ENCODE peak calls at places on chromosomes 4 and X, in four cellular contexts. C, L, Q and H are unnamed samples.

GRCh38 chr4:73853246-73853704 is at the start of gene PF4V1:
- DNase-seq in Q (no peak), C (no peak), L (no peak), H (no peak)

GRCh38 chrX:50770702-50771101 is 43.3 kb downstream of the SHROOM4 start:
- DNase-seq in L (peak; percentile 64), Q (no peak), C (no peak), H (peak; percentile 2)

GRCh38 chr4:185872747-185873380 is 60.9 kb upstream of the SORBS2 start:
- DNase-seq in L (no peak), Q (no peak), C (no peak), H (no peak)

GRCh38 chrX:155718964-155719586 is 106.3 kb upstream of the TMLHE start:
- DNase-seq in Q (no peak), C (no peak), L (no peak), H (no peak)

GRCh38 chr4:152697284-152698011 is 17.7 kb upstream of the TMEM154 start:
- DNase-seq in C (no peak), L (no peak), Q (no peak), H (no peak)

GRCh38 chr4:89838005-89838404 is 1.0 kb upstream of the SNCA start:
- DNase-seq in Q (no peak), L (no peak), C (no peak), H (no peak)

GRCh38 chrX:40831750-40832149 is 96.4 kb upstream of the MED14 start:
- DNase-seq in C (no peak), L (no peak), Q (no peak), H (no peak)

GRCh38 chr4:99028187-99028586 is 32.7 kb downstream of the METAP1 start:
- DNase-seq in Q (no peak), C (no peak), L (peak; percentile 19), H (no peak)

GRCh38 chrX:114962209-114962608 is 55.2 kb downstream of the IL13RA2 start:
- DNase-seq in L (no peak), Q (no peak), C (no peak), H (no peak)
- TF ChIP-seq HDAC2 in L (no peak), Q (no peak), C (no peak), H (no peak)

GRCh38 chr4:122827258-122827887 is 742 bp downstream of the FGF2 start:
- DNase-seq in C (peak; percentile 65), Q (peak; percentile 8), L (no peak), H (peak; percentile 47)

GRCh38 chr4:122827899-122828601 is 1.4 kb downstream of the FGF2 start:
- DNase-seq in L (peak; percentile 11), C (peak; percentile 47), Q (peak; percentile 80), H (peak; percentile 55)

GRCh38 chr4:122831515-122832196 is 5.0 kb downstream of the FGF2 start:
- DNase-seq in L (no peak), Q (no peak), C (no peak), H (no peak)

GRCh38 chr4:122832732-122833131 is 6.1 kb downstream of the FGF2 start:
- DNase-seq in C (no peak), L (no peak), Q (no peak), H (no peak)

GRCh38 chr4:122830392-122831095 is 3.9 kb downstream of the FGF2 start:
- DNase-seq in L (no peak), C (no peak), Q (no peak), H (no peak)
- TF ChIP-seq POLR2AphosphoS2 in L (no peak), C (no peak), Q (no peak), H (no peak)

GRCh38 chr4:78545275-78546246 is 6.0 kb upstream of the ANXA3 start:
- DNase-seq in Q (no peak), C (no peak), L (no peak), H (no peak)
- TF ChIP-seq HDAC2 in Q (no peak), C (no peak), L (no peak), H (no peak)

GRCh38 chr4:91222019-91222418 is 1081.7 kb upstream of the GRID2 start:
- DNase-seq in L (no peak), Q (no peak), C (no peak), H (no peak)
- TF ChIP-seq POLR2AphosphoS2 in L (no peak), Q (no peak), C (no peak), H (no peak)

GRCh38 chrX:65697915-65698796 is 30.7 kb downstream of the MSN start:
- DNase-seq in C (peak; percentile 41), Q (peak; percentile 83), L (no peak), H (no peak)
- TF ChIP-seq HDAC2 in C (no peak), Q (no peak), L (no peak), H (no peak)

DNA sequence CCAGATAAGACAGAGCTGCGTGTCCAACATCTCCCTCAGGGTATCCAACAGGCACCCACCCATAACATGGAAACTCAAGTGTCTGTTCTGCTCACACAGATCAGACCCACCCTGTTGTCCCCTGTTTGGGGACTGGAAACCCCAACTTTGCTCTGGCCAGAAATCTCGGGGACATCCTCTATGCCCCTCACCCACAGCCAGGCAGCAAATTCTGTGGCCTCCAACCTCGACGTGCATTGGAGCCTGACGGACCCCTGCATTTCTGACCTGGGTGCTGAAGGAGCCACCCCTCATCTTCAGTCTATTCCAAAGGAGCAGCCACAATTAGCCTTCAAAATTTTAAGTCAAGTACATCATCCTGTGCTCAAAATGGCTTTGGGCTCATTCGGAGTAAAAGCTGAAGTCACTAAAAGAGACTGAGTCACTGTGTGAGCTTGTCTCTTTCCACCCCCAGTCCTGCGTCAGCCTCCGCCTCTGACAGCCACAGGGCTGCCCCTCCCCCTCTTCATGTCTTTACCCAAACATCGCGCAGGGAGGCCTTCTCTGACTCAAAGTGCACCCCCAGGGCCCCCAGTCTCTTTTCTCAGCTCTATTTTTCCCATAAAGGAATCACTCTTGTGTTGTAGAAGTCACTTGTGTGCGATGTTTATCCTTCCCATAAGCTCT is 24.4 kb upstream of the PDE6B start:
- DNase-seq in L (no peak), C (peak; percentile 28), Q (no peak), H (no peak)
- TF ChIP-seq POLR2AphosphoS2 in L (no peak), C (no peak), Q (no peak), H (no peak)

GRCh38 chr4:6932918-6933317 is 23.3 kb downstream of the TBC1D14 start:
- DNase-seq in Q (no peak), L (no peak), C (no peak), H (no peak)

GRCh38 chr4:6933691-6934430 is 24.2 kb downstream of the TBC1D14 start:
- DNase-seq in Q (no peak), C (no peak), L (no peak), H (no peak)

GRCh38 chr4:6929339-6929734 is 19.7 kb downstream of the TBC1D14 start:
- DNase-seq in Q (no peak), L (no peak), C (no peak), H (no peak)

GRCh38 chr4:6929735-6930464 is 20.3 kb downstream of the TBC1D14 start:
- DNase-seq in L (peak; percentile 85), C (no peak), Q (no peak), H (no peak)

GRCh38 chr4:6932475-6932874 is 22.8 kb downstream of the TBC1D14 start:
- DNase-seq in L (no peak), Q (no peak), C (no peak), H (no peak)
- TF ChIP-seq HDAC2 in L (no peak), Q (no peak), C (no peak), H (no peak)

GRCh38 chr4:40046311-40046980 is 10.2 kb upstream of the N4BP2 start:
- DNase-seq in L (peak; percentile 93), Q (no peak), C (no peak), H (peak; percentile 26)
- TF ChIP-seq POLR2AphosphoS2 in L (no peak), Q (no peak), C (no peak), H (no peak)

GRCh38 chr4:80010316-80010715 is 62.7 kb downstream of the ANTXR2 start:
- DNase-seq in C (no peak), Q (no peak), L (no peak), H (no peak)
- TF ChIP-seq HDAC2 in C (no peak), Q (no peak), L (no peak), H (no peak)

GRCh38 chrX:9378980-9379696 is 85.7 kb upstream of the TBL1X start:
- DNase-seq in Q (no peak), L (no peak), C (no peak), H (peak; percentile 7)
- TF ChIP-seq POLR2AphosphoS2 in Q (no peak), L (no peak), C (no peak), H (no peak)